ENCODE peak calls at places on chromosomes 7 and 10, in four cellular contexts. B, H, S and F are unnamed samples.

GRCh38 chr7:116342125-116342524 is 131.8 kb downstream of the TES start:
- DNase-seq in S (no peak), H (no peak), B (no peak), F (no peak)

GRCh38 chr7:43873300-43873699 is 4.0 kb upstream of the MRPS24 start:
- DNase-seq in B (no peak), H (no peak), S (peak), F (peak)

GRCh38 chr10:106576534-106576933 is 588.0 kb downstream of the SORCS1 start:
- DNase-seq in B (no peak), S (no peak), H (no peak), F (no peak)

GRCh38 chr10:78851652-78852051 is 217.1 kb upstream of the ZMIZ1 start:
- DNase-seq in B (no peak), H (no peak), S (no peak), F (no peak)

GRCh38 chr7:105806592-105807266 is 69.7 kb downstream of the ATXN7L1 start:
- DNase-seq in B (no peak), H (peak), S (no peak), F (peak)

GRCh38 chr7:96080021-96080420 is 241.9 kb downstream of the SLC25A13 start:
- DNase-seq in S (no peak), H (no peak), B (no peak), F (no peak)

GRCh38 chr7:100827330-100828226 is at the start of gene EPHB4:
- DNase-seq in S (peak), B (peak), H (no peak), F (peak)

GRCh38 chr10:93680414-93681047 is 21.9 kb downstream of the FRA10AC1 start:
- DNase-seq in S (peak), B (peak), H (no peak), F (peak)

GRCh38 chr7:139065323-139065722 is 29.5 kb upstream of the ZC3HAV1L start:
- DNase-seq in S (no peak), H (no peak), B (no peak), F (no peak)

GRCh38 chr10:116073025-116073424 is 200.0 kb downstream of the GFRA1 start:
- DNase-seq in S (no peak), B (no peak), H (no peak), F (no peak)

DNA sequence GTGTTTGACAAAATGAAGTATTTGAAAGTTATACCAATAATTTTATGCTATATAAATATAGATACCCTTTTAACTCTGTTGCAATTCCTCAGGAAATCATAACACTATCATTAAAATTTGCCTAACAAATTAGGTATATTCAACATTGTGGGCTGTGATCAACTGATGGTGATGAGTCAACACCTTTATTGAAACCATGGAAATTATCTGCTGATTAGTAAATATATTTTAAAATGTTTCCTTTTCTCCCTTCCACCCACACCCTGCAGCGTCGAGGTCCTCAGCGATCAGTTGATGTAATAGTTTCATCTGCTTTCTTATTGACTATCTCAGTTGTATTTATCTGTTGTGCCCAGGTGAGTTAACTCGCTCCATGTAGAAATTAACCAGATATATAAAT is 143.9 kb downstream of the PHTF2 start:
- DNase-seq in H (no peak), B (no peak), S (no peak), F (no peak)
- TF ChIP-seq BHLHE40 in H (no peak), B (no peak), S (no peak), F (no peak)

GRCh38 chr7:157462840-157463239 is 126.0 kb downstream of the DNAJB6 start:
- DNase-seq in S (no peak), H (no peak), B (no peak), F (no peak)
- TF ChIP-seq JUNB in S (no peak), H (no peak), B (no peak), F (no peak)

DNA sequence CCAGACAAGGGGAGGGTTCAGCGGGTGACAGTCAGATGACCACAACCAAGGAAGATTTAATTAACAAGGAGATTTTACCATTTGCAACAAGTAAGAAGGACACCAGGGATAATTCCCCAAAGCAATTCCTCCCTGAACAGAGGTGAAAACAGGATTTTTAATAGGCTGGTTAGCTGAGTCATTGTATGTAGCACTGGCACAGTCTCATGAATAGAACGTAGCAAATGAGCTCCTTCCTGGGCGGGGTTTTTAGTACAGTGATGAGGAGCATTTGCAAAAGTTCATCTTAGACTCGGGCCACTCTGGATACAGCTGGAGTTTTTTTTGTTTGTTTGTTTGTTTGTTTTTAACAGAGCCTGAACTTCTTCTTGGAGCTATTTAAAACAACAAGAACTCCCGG is 39.0 kb downstream of the TAC1 start:
- DNase-seq in S (no peak), B (no peak), H (no peak), F (no peak)
- TF ChIP-seq BHLHE40 in S (no peak), B (no peak), H (no peak), F (no peak)

DNA sequence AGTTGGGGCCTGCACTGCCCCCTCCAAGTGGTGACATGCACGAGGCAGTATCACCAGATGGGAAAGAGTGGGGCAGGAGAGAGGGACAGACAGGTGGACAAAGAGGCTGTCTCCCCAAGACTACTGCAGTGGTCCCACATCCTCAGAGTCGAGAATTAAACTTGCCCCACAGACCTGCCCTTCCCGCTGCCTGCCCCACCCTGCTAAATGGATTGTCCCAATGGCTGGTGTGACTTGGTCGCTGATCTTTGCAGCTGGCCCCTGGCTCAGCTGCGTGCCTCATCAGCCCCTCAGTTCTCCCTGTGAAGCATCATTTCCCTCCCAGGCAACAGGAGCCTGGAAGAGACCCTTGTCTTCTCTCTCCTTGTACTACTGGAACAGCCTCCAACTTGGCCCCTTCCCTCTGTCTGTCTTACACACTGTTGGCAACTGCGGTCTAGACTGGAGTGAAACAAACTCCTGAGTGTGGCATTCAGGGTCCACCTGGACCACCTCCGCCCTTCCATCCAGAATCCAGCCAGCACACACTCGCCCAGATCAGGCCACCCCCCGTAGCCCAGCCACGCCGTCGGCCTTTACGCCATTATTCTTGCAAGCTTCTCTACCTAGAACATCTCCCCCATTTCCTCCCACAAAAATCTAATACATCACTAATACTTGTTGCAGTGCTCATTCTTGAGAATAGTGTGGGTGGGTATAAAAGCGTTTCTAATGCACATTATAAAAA is 275.1 kb downstream of the CELF2 start:
- DNase-seq in H (no peak), B (no peak), S (no peak), F (no peak)
- TF ChIP-seq JUNB in H (no peak), B (no peak), S (no peak), F (no peak)

GRCh38 chr10:25068152-25069058 is 52.0 kb downstream of the THNSL1 start:
- DNase-seq in S (no peak), B (peak), H (no peak), F (no peak)
- TF ChIP-seq BHLHE40 in S (no peak), B (no peak), H (no peak), F (no peak)

DNA sequence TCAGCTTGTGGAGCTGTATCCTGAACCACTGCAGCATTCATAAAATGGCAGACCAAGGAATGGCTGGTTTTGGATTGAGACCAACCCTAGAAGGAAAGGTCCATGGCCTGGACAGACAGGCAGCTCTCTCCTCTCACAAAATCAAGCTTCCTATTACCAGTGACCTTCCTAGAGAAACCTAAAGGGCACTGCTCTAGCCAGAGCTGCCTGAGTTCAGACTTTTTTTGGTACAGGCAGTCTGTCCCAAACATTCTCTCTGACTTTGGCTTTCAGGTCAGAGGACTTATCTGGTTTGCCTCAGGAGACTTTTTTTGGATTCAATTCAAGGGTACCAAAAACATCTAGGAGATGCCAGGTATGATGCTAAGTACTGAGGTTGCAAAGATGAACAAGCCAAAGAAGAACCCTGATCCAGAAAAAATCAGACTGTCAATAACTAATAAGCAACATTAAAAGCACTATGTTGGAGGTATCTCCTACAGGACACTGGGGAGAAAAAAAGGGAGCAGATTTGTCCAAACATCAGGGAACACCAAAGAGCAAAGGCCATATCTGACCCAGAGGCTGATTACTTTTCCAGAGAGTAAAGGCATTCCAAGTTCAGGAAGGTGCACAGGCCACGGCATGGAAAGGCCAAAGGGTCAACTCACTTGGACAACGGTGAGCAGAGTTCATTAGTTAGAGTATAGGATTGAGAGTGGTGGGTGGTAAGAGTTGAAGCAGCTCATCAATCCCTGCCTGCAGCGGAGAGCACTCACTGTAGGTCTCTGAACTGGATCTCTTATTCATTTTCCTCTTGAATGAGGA is 169.0 kb downstream of the CPEB3 start:
- DNase-seq in H (no peak), S (no peak), B (peak), F (no peak)
- TF ChIP-seq JUNB in H (no peak), S (no peak), B (no peak), F (no peak)

GRCh38 chr10:17780727-17781126 is 28.4 kb upstream of the MRC1 start:
- DNase-seq in H (no peak), S (no peak), B (no peak), F (no peak)
- TF ChIP-seq BHLHE40 in H (no peak), S (no peak), B (no peak), F (no peak)